ENCODE peak calls at places on chromosomes 5 and 9, in five cellular contexts. W is activated T-helper 9 cell treated with anti-CD3 and anti-CD28 coated beads, Interleukin-2, amount 50 U/mL, for 16 hours; S is upper lobe of right lung; F is GM12891; C is heart left ventricle. L is an unnamed sample.
A peak's percentile ranks its signal among the peaks of the same experiment; 100 is the strongest.

GRCh38 chr9:131666779-131667178 is 73.1 kb downstream of the RAPGEF1 start:
- DNase-seq in C (no peak), F (no peak), S (no peak), W (no peak), L (no peak)

GRCh38 chr5:132057498-132058255 is 2.8 kb upstream of the IL3 start:
- DNase-seq in S (peak; percentile 11), C (no peak), F (no peak), W (no peak), L (peak; percentile 20)

GRCh38 chr9:136160321-136160938 is 41.8 kb upstream of the TMEM250 start:
- DNase-seq in S (no peak), W (no peak), C (peak; percentile 12), F (no peak), L (no peak)

GRCh38 chr9:123329329-123329955 is 26.6 kb upstream of the CRB2 start:
- DNase-seq in F (no peak), C (no peak), S (peak; percentile 74), W (no peak), L (peak; percentile 49)

GRCh38 chr9:36325081-36325828 is 67.0 kb upstream of the GNE start:
- DNase-seq in S (no peak), C (peak; percentile 47), F (no peak), W (no peak), L (no peak)

GRCh38 chr5:111735829-111736228 is 21.2 kb downstream of the NREP start:
- DNase-seq in C (peak; percentile 56), W (no peak), F (no peak), S (no peak), L (peak; percentile 73)

GRCh38 chr9:109232449-109232848 is 65.4 kb upstream of the FRRS1L start:
- DNase-seq in W (no peak), S (no peak), F (no peak), C (no peak), L (no peak)

GRCh38 chr9:86093788-86094555 is 5.4 kb downstream of the GOLM1 start:
- DNase-seq in C (no peak), S (peak; percentile 77), F (no peak), W (no peak), L (no peak)

GRCh38 chr5:175797521-175798038 is 73.8 kb upstream of the CPLX2 start:
- DNase-seq in F (no peak), C (no peak), W (no peak), S (no peak), L (peak; percentile 52)

GRCh38 chr5:423626-424258 is 19.2 kb upstream of the EXOC3 start:
- DNase-seq in S (peak; percentile 60), F (no peak), W (no peak), C (no peak), L (peak; percentile 42)

GRCh38 chr5:150600951-150601773 is 39.3 kb upstream of the SYNPO start:
- DNase-seq in F (no peak), S (no peak), W (no peak), C (peak; percentile 26), L (no peak)

GRCh38 chr9:118809160-118809625 is 560.0 kb downstream of the BRINP1 start:
- DNase-seq in S (peak; percentile 62), W (no peak), C (no peak), F (no peak), L (no peak)

GRCh38 chr5:98934581-98934980 is 5.8 kb upstream of the CHD1 start:
- DNase-seq in C (no peak), F (no peak), S (no peak), W (no peak), L (no peak)

GRCh38 chr9:14902561-14902960 is 7.7 kb downstream of the FREM1 start:
- DNase-seq in S (no peak), F (no peak), C (no peak), W (no peak), L (no peak)

GRCh38 chr9:30944741-30945280 is 1439.6 kb upstream of the ACO1 start:
- DNase-seq in S (no peak), W (no peak), C (no peak), F (no peak), L (no peak)

GRCh38 chr9:137544176-137544755 is 5.9 kb downstream of the PNPLA7 start:
- DNase-seq in S (no peak), W (no peak), F (no peak), C (no peak), L (no peak)

GRCh38 chr5:139809331-139809810 is 13.8 kb downstream of the PSD2 start:
- DNase-seq in C (no peak), S (peak; percentile 56), F (no peak), W (no peak), L (no peak)

GRCh38 chr5:179343902-179344300 is 1.4 kb downstream of the ADAMTS2 start:
- DNase-seq in C (peak; percentile 42), F (no peak), S (no peak), W (no peak), L (no peak)

GRCh38 chr9:109030426-109030825 is 17.1 kb upstream of the CTNNAL1 start:
- DNase-seq in S (no peak), C (no peak), W (no peak), F (no peak), L (no peak)

GRCh38 chr5:85823462-85824426 is 794.0 kb upstream of the COX7C start:
- DNase-seq in C (no peak), F (no peak), W (no peak), S (no peak), L (no peak)

GRCh38 chr5:72485366-72486052 is 21.7 kb downstream of the ZNF366 start:
- DNase-seq in S (no peak), F (no peak), W (no peak), C (no peak), L (no peak)

GRCh38 chr9:110189001-110189400 is 19.0 kb downstream of the C9orf152 start:
- DNase-seq in W (no peak), C (peak; percentile 40), F (no peak), S (peak; percentile 85), L (peak; percentile 55)

GRCh38 chr9:129005336-129005997 is 22.7 kb downstream of the SH3GLB2 start:
- DNase-seq in F (no peak), C (no peak), S (peak; percentile 60), W (no peak), L (no peak)

L was measured in dorsolateral prefrontal cortex.